ENCODE peak calls at places on chromosomes 3 and 15, in ten cellular contexts. H, B, P, F, J, S, G, D, X and Q are unnamed samples.

GRCh38 chr3:66502981-66503380 is 2.2 kb upstream of the LRIG1 start:
- DNase-seq in H (no peak), B (no peak), J (no peak), F (no peak), P (no peak), D (no peak), X (no peak), G (no peak), S (no peak), Q (no peak)

GRCh38 chr15:75073197-75073596 is 49.8 kb downstream of the PPCDC start:
- DNase-seq in S (no peak), B (no peak), X (no peak), F (no peak), H (no peak), D (no peak), P (no peak), J (no peak), G (no peak), Q (no peak)

GRCh38 chr15:55434989-55435825 is 26.9 kb downstream of the PIERCE2 start:
- DNase-seq in S (peak; percentile 37), H (no peak), J (peak; percentile 80), B (no peak), G (no peak), X (no peak), D (no peak), F (peak; percentile 71), P (peak; percentile 64), Q (no peak)

GRCh38 chr15:40941528-40942336 is 11.5 kb upstream of the CHAC1 start:
- DNase-seq in B (peak; percentile 79), S (peak; percentile 71), F (peak; percentile 74), H (peak; percentile 27), P (peak; percentile 77), J (peak; percentile 67), D (peak; percentile 93), X (no peak), G (peak; percentile 69), Q (peak; percentile 86)

GRCh38 chr3:130825762-130826297 is 68.1 kb upstream of the ATP2C1 start:
- DNase-seq in F (no peak), S (no peak), B (no peak), J (no peak), D (no peak), X (no peak), H (no peak), P (no peak), G (no peak), Q (no peak)

GRCh38 chr3:41600616-41601015 is 361.3 kb downstream of the ULK4 start:
- DNase-seq in X (no peak), S (no peak), B (no peak), F (peak; percentile 49), G (no peak), D (no peak), H (no peak), J (peak; percentile 11), P (peak; percentile 60), Q (no peak)

GRCh38 chr3:13148561-13149330 is 75.5 kb upstream of the IQSEC1 start:
- DNase-seq in D (peak; percentile 63), B (no peak), H (no peak), X (no peak), J (no peak), P (no peak), F (no peak), G (no peak), S (no peak), Q (no peak)

GRCh38 chr3:151437906-151438305 is 23.0 kb downstream of the IGSF10 start:
- DNase-seq in D (no peak), J (no peak), F (no peak), H (no peak), B (no peak), X (no peak), G (no peak), S (no peak), P (no peak), Q (no peak)

GRCh38 chr3:66253790-66254620 is 33.2 kb downstream of the SLC25A26 start:
- DNase-seq in H (no peak), D (no peak), J (peak; percentile 72), P (peak; percentile 44), B (no peak), F (peak; percentile 61), S (peak; percentile 9), X (no peak), G (no peak), Q (peak; percentile 32)

GRCh38 chr3:50121416-50122032 is 32.8 kb downstream of the RBM5 start:
- DNase-seq in H (peak; percentile 28), S (peak; percentile 57), X (peak; percentile 16), B (peak; percentile 77), P (peak; percentile 78), F (peak; percentile 77), J (peak; percentile 87), G (peak; percentile 49), D (peak; percentile 94), Q (peak; percentile 42)

GRCh38 chr3:138196023-138196422 is 8.9 kb downstream of the ARMC8 start:
- DNase-seq in X (no peak), D (no peak), J (no peak), S (no peak), G (no peak), F (no peak), B (no peak), P (no peak), H (no peak), Q (no peak)

GRCh38 chr15:93235926-93236781 is 147.1 kb upstream of the RGMA start:
- DNase-seq in H (no peak), J (no peak), D (no peak), P (no peak), G (no peak), F (no peak), B (peak; percentile 20), X (no peak), S (no peak), Q (no peak)

GRCh38 chr3:126567696-126568438 is 9.1 kb upstream of the C3orf22 start:
- DNase-seq in D (no peak), G (no peak), P (no peak), B (no peak), J (no peak), S (no peak), X (no peak), F (no peak), H (no peak), Q (no peak)

DNA sequence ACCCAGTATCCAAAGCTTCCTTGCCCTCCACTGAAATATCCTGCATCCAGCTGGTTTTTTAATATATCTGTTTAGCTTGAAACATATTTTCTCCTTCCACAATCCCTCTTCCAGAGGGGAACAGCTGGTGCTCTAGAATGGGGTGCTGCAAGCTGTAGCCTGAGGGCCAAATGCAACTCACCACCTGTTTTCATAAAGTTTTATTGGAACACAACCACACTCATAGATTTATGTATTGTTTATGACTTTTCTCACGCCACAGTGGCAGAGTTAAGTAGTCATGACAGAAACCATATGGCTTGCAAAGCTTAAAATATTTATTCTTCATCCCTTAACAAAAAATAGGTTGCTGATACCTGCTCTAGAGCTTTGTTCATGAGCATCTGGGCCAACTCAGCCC is 298.7 kb downstream of the CLSTN2 start:
- DNase-seq in X (no peak), P (no peak), J (no peak), H (no peak), D (no peak), B (no peak), F (no peak), G (no peak), S (no peak), Q (no peak)
- H3K4me3 ChIP-seq in X (no peak overlapping the region), P (no peak overlapping the region), J (no peak overlapping the region), H (no peak overlapping the region), D (no peak overlapping the region), B (no peak overlapping the region), F (no peak overlapping the region), G (no peak overlapping the region), S (no peak overlapping the region), Q (no peak overlapping the region)

GRCh38 chr3:98734311-98734710 is 28.8 kb upstream of the ST3GAL6 start:
- DNase-seq in D (no peak), X (no peak), G (no peak), P (no peak), B (no peak), F (peak; percentile 13), J (peak; percentile 51), S (no peak), H (no peak), Q (no peak)
- H3K4me3 ChIP-seq in D (peak overlapping the region; percentile 69), X (peak overlapping the region; percentile 80), G (no peak overlapping the region), P (no peak overlapping the region), B (peak overlapping the region; percentile 35), F (peak overlapping the region; percentile 73), J (peak overlapping the region; percentile 74), S (no peak overlapping the region), H (peak overlapping the region; percentile 54), Q (peak overlapping the region; percentile 73)

GRCh38 chr3:32313723-32314473 is 75.4 kb downstream of the CMTM8 start:
- DNase-seq in D (no peak), G (no peak), H (no peak), P (no peak), F (peak; percentile 53), S (no peak), J (peak; percentile 39), B (no peak), X (no peak), Q (no peak)
- H3K4me3 ChIP-seq in D (no peak overlapping the region), G (peak overlapping the region; percentile 4), H (no peak overlapping the region), P (no peak overlapping the region), F (no peak overlapping the region), S (no peak overlapping the region), J (no peak overlapping the region), B (no peak overlapping the region), X (no peak overlapping the region), Q (no peak overlapping the region)

GRCh38 chr15:45631831-45632230 is 3.0 kb upstream of the SQOR start:
- DNase-seq in B (no peak), P (peak; percentile 40), X (no peak), S (no peak), J (peak; percentile 40), H (no peak), D (no peak), G (no peak), F (peak; percentile 20), Q (no peak)
- H3K4me3 ChIP-seq in B (no peak overlapping the region), P (peak overlapping the region; percentile 35), X (no peak overlapping the region), S (no peak overlapping the region), J (peak overlapping the region; percentile 32), H (no peak overlapping the region), D (no peak overlapping the region), G (no peak overlapping the region), F (peak overlapping the region; percentile 1), Q (no peak overlapping the region)

GRCh38 chr3:190385835-190386688 is 1.9 kb upstream of the CLDN16 start:
- DNase-seq in B (no peak), J (peak; percentile 97), G (no peak), H (no peak), P (peak; percentile 93), D (no peak), S (no peak), F (peak; percentile 94), X (no peak), Q (no peak)
- H3K4me3 ChIP-seq in B (no peak overlapping the region), J (peak overlapping the region; percentile 0), G (no peak overlapping the region), H (no peak overlapping the region), P (no peak overlapping the region), D (no peak overlapping the region), S (no peak overlapping the region), F (no peak overlapping the region), X (no peak overlapping the region), Q (no peak overlapping the region)

DNA sequence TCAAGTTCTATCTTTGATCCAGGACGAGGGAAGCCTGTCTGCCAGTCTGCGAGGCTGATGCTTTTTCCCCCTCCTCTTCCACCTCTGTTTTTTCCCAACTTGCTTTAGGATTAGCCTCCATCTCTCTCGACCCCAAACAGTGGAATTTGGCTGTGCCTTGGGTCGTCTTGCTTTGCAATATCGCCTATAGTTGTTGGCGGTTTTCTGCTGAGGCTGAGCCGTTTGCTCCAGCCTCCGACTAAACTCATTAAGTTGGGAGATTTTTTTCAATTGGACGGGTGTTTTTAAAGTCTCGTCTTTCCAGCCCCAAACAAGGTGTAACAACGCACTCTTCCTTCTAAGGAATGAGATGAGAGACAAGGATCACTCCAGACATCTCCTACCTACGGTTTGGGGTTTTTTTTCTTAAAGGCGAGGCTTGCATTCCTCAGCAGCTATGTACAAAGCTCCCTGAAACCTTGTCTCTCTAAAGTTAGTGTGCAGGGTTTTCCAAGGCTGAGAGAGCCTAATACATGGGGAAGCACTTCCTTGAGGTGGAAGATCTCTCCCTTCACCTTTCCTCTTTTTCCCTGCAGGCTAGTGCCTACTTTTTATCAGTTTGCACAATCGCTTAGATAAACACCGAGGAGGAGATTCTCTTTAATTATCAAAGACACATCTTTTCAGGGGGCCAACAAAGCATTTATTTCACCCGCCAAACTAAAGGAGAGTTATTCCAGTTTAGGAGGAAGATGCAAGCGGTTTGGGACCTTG is 4.7 kb upstream of the NR2F2 start:
- DNase-seq in P (no peak), J (peak; percentile 60), D (no peak), S (no peak), F (peak; percentile 77), H (no peak), B (no peak), X (no peak), G (no peak), Q (no peak)
- H3K4me3 ChIP-seq in P (peak overlapping the region; percentile 83), J (peak overlapping the region; percentile 90), D (peak overlapping the region; percentile 71), S (peak overlapping the region; percentile 15), F (peak overlapping the region; percentile 94), H (peak overlapping the region; percentile 56), B (no peak overlapping the region), X (peak overlapping the region; percentile 9), G (no peak overlapping the region), Q (no peak overlapping the region)